ENCODE peak calls at places on chromosomes 4 and X, in nine cellular contexts. Z is Caki2; I is central memory CD4-positive, alpha-beta T cell; J is spleen; D is SHP77; S is ovary; L is iris pigment epithelial cell; Q is COR-L47; M is stimulated activated naive CD4-positive, alpha-beta T cell. V is an unnamed sample.
A peak's percentile ranks its signal among the peaks of the same experiment; 100 is the strongest.

GRCh38 chr4:60656171-60656570 is 544.0 kb upstream of the ADGRL3 start:
- DNase-seq in Z (no peak), I (no peak), J (no peak), D (no peak), S (no peak), L (no peak), Q (no peak), M (no peak), V (peak; percentile 58)

GRCh38 chrX:68443155-68443868 is 10.0 kb upstream of the OPHN1 start:
- DNase-seq in Z (no peak), I (peak; percentile 34), J (no peak), D (no peak), S (no peak), L (peak; percentile 64), Q (no peak), M (no peak), V (peak; percentile 12)

GRCh38 chr4:16329132-16329796 is 103.0 kb upstream of the TAPT1 start:
- DNase-seq in Z (no peak), I (no peak), J (no peak), D (no peak), S (no peak), L (no peak), Q (no peak), M (no peak), V (no peak)

GRCh38 chrX:46649421-46650260 is 76.1 kb downstream of the CHST7 start:
- DNase-seq in Z (no peak), I (no peak), J (no peak), D (peak; percentile 47), S (peak; percentile 63), L (peak; percentile 36), Q (peak; percentile 62), M (no peak), V (peak; percentile 68)

GRCh38 chrX:125646195-125646594 is 326.5 kb downstream of the TEX13C start:
- DNase-seq in Z (no peak), I (no peak), J (no peak), D (no peak), S (no peak), L (no peak), Q (no peak), M (no peak), V (peak; percentile 11)

GRCh38 chrX:3244955-3245354 is 101.5 kb downstream of the MXRA5 start:
- DNase-seq in Z (peak; percentile 4), I (no peak), J (no peak), D (no peak), S (no peak), L (no peak), Q (no peak), M (no peak), V (peak; percentile 1)

GRCh38 chr4:40335508-40335860 is 351 bp downstream of the CHRNA9 start:
- DNase-seq in Z (no peak), I (no peak), J (no peak), D (peak; percentile 30), S (no peak), L (peak; percentile 60), Q (no peak), M (no peak), V (no peak)

GRCh38 chr4:8765084-8765483 is 106.6 kb downstream of the HMX1 start:
- DNase-seq in Z (no peak), I (no peak), J (peak; percentile 24), D (no peak), S (peak; percentile 4), L (no peak), Q (no peak), M (no peak), V (no peak)

GRCh38 chrX:7891928-7892327 is 35.3 kb downstream of the PNPLA4 start:
- DNase-seq in Z (no peak), I (no peak), J (no peak), D (no peak), S (no peak), L (no peak), Q (no peak), M (no peak), V (no peak)

GRCh38 chr4:61841710-61842109 is 641.6 kb downstream of the ADGRL3 start:
- DNase-seq in Z (no peak), I (no peak), J (no peak), D (no peak), S (no peak), L (no peak), Q (no peak), M (no peak), V (no peak)

GRCh38 chrX:130300010-130300282 is 31.2 kb upstream of the ZNF280C start:
- DNase-seq in Z (no peak), I (no peak), J (no peak), D (no peak), S (no peak), L (no peak), Q (no peak), M (no peak), V (no peak)

GRCh38 chrX:17020828-17021821 is 74.7 kb downstream of the REPS2 start:
- DNase-seq in Z (no peak), I (no peak), J (no peak), D (no peak), S (no peak), L (no peak), Q (no peak), M (no peak), V (no peak)

GRCh38 chr4:153451931-153452660 is 14.1 kb upstream of the TMEM131L start:
- DNase-seq in Z (no peak), I (no peak), J (peak; percentile 79), D (no peak), S (no peak), L (no peak), Q (no peak), M (no peak), V (peak; percentile 45)

GRCh38 chr4:85024671-85025070 is 58.2 kb upstream of the WDFY3 start:
- DNase-seq in Z (no peak), I (no peak), J (no peak), D (no peak), S (no peak), L (no peak), Q (no peak), M (no peak), V (no peak)

GRCh38 chr4:36638273-36638811 is 356.9 kb downstream of the DTHD1 start:
- DNase-seq in Z (no peak), I (no peak), J (no peak), D (no peak), S (no peak), L (no peak), Q (no peak), M (no peak), V (no peak)

GRCh38 chr4:126604273-126604867 is 1028.4 kb upstream of the INTU start:
- DNase-seq in Z (peak; percentile 12), I (no peak), J (no peak), D (no peak), S (no peak), L (peak; percentile 57), Q (peak; percentile 33), M (no peak), V (peak; percentile 38)

GRCh38 chr4:40897557-40898203 is 147.9 kb downstream of the NSUN7 start:
- DNase-seq in Z (peak; percentile 62), I (peak; percentile 25), J (peak; percentile 89), D (peak; percentile 64), S (peak; percentile 73), L (peak; percentile 61), Q (peak; percentile 84), M (peak; percentile 30), V (peak; percentile 77)

GRCh38 chr4:152605641-152606304 is 69.9 kb upstream of the FBXW7 start:
- DNase-seq in Z (no peak), I (no peak), J (no peak), D (no peak), S (no peak), L (peak; percentile 15), Q (no peak), M (no peak), V (no peak)

GRCh38 chr4:87541956-87542709 is 13.0 kb upstream of the SPARCL1 start:
- DNase-seq in Z (no peak), I (no peak), J (no peak), D (no peak), S (no peak), L (no peak), Q (no peak), M (no peak), V (no peak)

GRCh38 chr4:41216294-41217019 is 2.1 kb upstream of the APBB2 start:
- DNase-seq in Z (peak; percentile 85), I (no peak), J (peak; percentile 81), D (peak; percentile 78), S (peak; percentile 83), L (peak; percentile 64), Q (peak; percentile 95), M (no peak), V (peak; percentile 86)

GRCh38 chr4:185931375-185931774 is 119.4 kb upstream of the SORBS2 start:
- DNase-seq in Z (no peak), I (no peak), J (no peak), D (no peak), S (no peak), L (no peak), Q (no peak), M (no peak), V (no peak)

GRCh38 chr4:115119804-115120352 is 6.5 kb upstream of the NDST4 start:
- DNase-seq in Z (no peak), I (no peak), J (no peak), D (no peak), S (no peak), L (no peak), Q (peak; percentile 16), M (no peak), V (peak; percentile 2)

GRCh38 chrX:47751670-47752069 is 85.0 kb upstream of the ZNF81 start:
- DNase-seq in Z (no peak), I (peak; percentile 2), J (no peak), D (no peak), S (no peak), L (peak; percentile 31), Q (no peak), M (no peak), V (peak; percentile 40)

GRCh38 chrX:131729295-131729694 is 185.4 kb downstream of the OR13H1 start:
- DNase-seq in Z (no peak), I (peak; percentile 83), J (peak; percentile 90), D (no peak), S (peak; percentile 88), L (peak; percentile 66), Q (no peak), M (no peak), V (no peak)

GRCh38 chr4:157314906-157315305 is 94.4 kb downstream of the GRIA2 start:
- DNase-seq in Z (no peak), I (no peak), J (no peak), D (no peak), S (no peak), L (no peak), Q (no peak), M (no peak), V (no peak)

GRCh38 chrX:25524150-25524549 is 508.4 kb upstream of the ARX start:
- DNase-seq in Z (peak; percentile 15), I (no peak), J (no peak), D (no peak), S (no peak), L (peak; percentile 66), Q (no peak), M (no peak), V (peak; percentile 1)

GRCh38 chr4:37762294-37763163 is 64.0 kb upstream of the PGM2 start:
- DNase-seq in Z (no peak), I (no peak), J (no peak), D (no peak), S (peak; percentile 24), L (peak; percentile 60), Q (no peak), M (no peak), V (peak; percentile 88)

GRCh38 chrX:9532349-9532748 is 67.5 kb downstream of the TBL1X start:
- DNase-seq in Z (no peak), I (no peak), J (no peak), D (no peak), S (peak; percentile 66), L (peak; percentile 70), Q (no peak), M (no peak), V (no peak)

GRCh38 chr4:185115827-185116232 is 27.2 kb upstream of the SLC25A4 start:
- DNase-seq in Z (peak; percentile 92), I (no peak), J (no peak), D (peak; percentile 80), S (peak; percentile 85), L (peak; percentile 90), Q (no peak), M (no peak), V (peak; percentile 66)

GRCh38 chr4:82097504-82097903 is 276.3 kb downstream of the HNRNPD start:
- DNase-seq in Z (no peak), I (no peak), J (no peak), D (no peak), S (no peak), L (no peak), Q (no peak), M (no peak), V (peak; percentile 76)

GRCh38 chr4:154618708-154619315 is 6.4 kb upstream of the FGG start:
- DNase-seq in Z (peak; percentile 34), I (peak; percentile 29), J (no peak), D (peak; percentile 11), S (peak; percentile 19), L (peak; percentile 72), Q (peak; percentile 58), M (peak; percentile 15), V (peak; percentile 52)

V was measured in NB4.